ENCODE peak calls at places on chromosomes 13 and 19, in four cellular contexts. N is iPS DF 6.9, U is SJSA1, Q is OCI-LY7. H is an unnamed sample.
A peak's percentile ranks its signal among the peaks of the same experiment; 100 is the strongest.

GRCh38 chr13:110345701-110346100 is 38.6 kb downstream of the COL4A2 start:
- DNase-seq in N (no peak), U (no peak), Q (no peak), H (no peak)

GRCh38 chr19:2549701-2550191 is 73.8 kb downstream of the GADD45B start:
- DNase-seq in N (no peak), U (peak; percentile 91), Q (no peak), H (no peak)

GRCh38 chr19:57850553-57851017 is 926 bp downstream of the ZNF587 start:
- DNase-seq in N (no peak), U (no peak), Q (peak; percentile 20), H (no peak)

GRCh38 chr19:13089139-13089856 is 13.4 kb downstream of the LYL1 start:
- DNase-seq in N (no peak), U (no peak), Q (peak; percentile 62), H (no peak)

GRCh38 chr19:30229524-30230174 is 142.5 kb upstream of the ZNF536 start:
- DNase-seq in N (no peak), U (no peak), Q (no peak), H (no peak)

GRCh38 chr19:10271543-10272086 is 695 bp downstream of the ICAM1 start:
- DNase-seq in N (no peak), U (no peak), Q (peak; percentile 90), H (no peak)

GRCh38 chr13:111210488-111210887 is 95.4 kb downstream of the ARHGEF7 start:
- DNase-seq in N (no peak), U (peak; percentile 95), Q (no peak), H (no peak)

GRCh38 chr13:37984357-37984756 is 114.8 kb upstream of the TRPC4 start:
- DNase-seq in N (peak; percentile 48), U (no peak), Q (no peak), H (peak; percentile 35)

GRCh38 chr19:51147663-51148062 is 5.6 kb downstream of the SIGLEC7 start:
- DNase-seq in N (no peak), U (no peak), Q (no peak), H (no peak)

GRCh38 chr13:111460548-111461444 is 140.4 kb downstream of the TEX29 start:
- DNase-seq in N (peak; percentile 35), U (peak; percentile 72), Q (peak; percentile 3), H (peak; percentile 37)

DNA sequence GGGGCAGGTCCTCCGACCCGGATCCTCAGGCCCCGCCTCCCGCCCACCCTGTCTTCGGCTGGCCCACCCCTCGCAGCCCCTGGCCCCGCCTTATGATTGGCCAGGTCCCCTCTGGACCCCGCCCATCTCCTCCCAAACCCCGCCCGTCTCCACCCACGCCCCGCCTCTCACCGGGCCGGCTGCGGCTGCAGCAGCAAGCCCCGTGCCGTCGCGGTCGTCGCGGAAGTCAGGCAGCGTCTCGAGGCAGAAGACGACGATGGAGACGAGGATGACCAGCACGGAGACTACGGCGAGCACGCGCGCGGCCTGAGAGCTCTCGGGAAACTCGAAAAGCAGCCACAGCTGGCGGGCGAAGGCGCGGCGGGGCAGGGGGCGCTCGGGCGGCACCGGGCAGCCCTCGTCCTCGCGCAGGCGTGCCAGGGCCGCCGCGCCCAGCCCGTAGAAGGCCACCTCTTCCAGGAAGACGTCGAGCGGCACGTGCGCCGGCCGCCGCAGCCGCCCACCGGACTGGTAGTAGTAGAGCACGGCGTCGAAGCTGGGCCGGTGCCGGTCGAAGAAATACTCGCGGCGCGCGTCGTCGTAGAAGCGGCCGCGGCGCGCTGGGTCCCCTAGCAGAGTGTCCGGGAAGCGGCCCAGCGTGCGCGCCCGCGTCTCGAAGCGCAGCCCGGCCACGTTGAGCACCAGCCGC is 495 bp downstream of the KCNA7 start:
- DNase-seq in N (no peak), U (no peak), Q (no peak), H (no peak)
- H3K4me3 ChIP-seq in N (peak overlapping the region; percentile 3), U (no peak overlapping the region), Q (no peak overlapping the region), H (no peak overlapping the region)

DNA sequence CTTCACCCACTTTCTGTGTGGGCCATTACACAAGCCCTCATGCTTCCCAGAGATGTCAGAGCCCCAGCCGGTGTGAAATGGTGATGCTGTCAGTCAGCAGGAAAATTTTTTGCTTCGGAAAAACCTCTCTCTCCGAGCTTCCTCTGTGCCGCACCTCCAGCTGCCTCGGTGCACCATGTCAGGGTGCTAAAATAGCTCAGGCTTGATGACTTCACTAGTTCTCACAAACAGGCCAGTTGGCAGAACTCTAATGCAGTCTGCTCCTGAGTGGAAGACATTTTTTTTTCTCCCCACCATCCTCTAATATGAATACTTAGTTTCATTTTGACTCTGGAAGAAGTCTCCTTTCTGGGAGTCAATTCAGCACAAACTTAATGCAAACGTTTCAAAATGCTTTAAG is 71.3 kb downstream of the KLF12 start:
- DNase-seq in N (no peak), U (no peak), Q (peak; percentile 80), H (peak; percentile 67)
- H3K4me3 ChIP-seq in N (no peak overlapping the region), U (no peak overlapping the region), Q (peak overlapping the region; percentile 60), H (peak overlapping the region; percentile 37)

GRCh38 chr19:41997121-41997850 is 3.3 kb upstream of the ATP1A3 start:
- DNase-seq in N (no peak), U (no peak), Q (peak; percentile 31), H (no peak)

GRCh38 chr19:41999071-41999877 is 5.2 kb upstream of the ATP1A3 start:
- DNase-seq in N (no peak), U (no peak), Q (no peak), H (peak; percentile 17)

GRCh38 chr19:41998246-41999020 is 4.4 kb upstream of the ATP1A3 start:
- DNase-seq in N (no peak), U (no peak), Q (peak; percentile 74), H (no peak)

GRCh38 chr19:41997851-41998229 is 3.8 kb upstream of the ATP1A3 start:
- DNase-seq in N (no peak), U (no peak), Q (peak; percentile 46), H (peak; percentile 10)

GRCh38 chr19:41999878-42000208 is 5.8 kb upstream of the ATP1A3 start:
- DNase-seq in N (no peak), U (no peak), Q (no peak), H (no peak)
- H3K4me3 ChIP-seq in N (no peak overlapping the region), U (no peak overlapping the region), Q (no peak overlapping the region), H (no peak overlapping the region)

DNA sequence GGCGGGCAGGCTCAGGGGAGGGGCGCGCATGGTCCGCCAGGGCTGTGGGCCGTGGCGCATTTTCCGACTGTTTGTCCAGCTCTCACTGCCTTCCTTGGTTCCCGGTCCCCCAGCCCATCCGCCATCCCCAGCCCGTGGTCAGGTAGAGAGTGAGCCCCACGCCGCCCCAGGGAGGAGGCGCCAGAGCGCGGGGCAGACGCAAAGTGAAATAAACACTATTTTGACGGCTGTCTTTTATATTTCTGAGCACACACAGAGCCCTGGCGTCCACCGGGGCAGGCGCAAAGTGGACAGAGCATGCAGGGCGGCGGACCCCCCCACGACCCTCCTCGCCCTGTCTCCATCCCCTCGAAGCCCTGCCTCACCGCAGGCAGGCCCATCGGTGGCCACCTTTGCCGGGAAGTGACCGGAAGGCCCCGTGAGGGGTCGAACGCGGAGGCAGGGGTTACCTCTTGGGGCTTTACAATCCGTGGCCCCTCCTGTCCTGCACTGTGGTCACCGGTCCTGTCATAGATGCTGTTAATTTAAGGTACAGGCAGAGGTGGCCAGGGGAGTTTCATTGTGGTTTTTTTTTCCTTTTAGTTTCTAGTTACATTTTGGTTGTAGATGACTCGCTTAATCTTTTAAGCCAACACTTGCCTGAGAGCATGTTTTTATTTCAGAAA is 13.2 kb downstream of the COMP start:
- DNase-seq in N (no peak), U (no peak), Q (no peak), H (no peak)
- H3K4me3 ChIP-seq in N (no peak overlapping the region), U (no peak overlapping the region), Q (no peak overlapping the region), H (no peak overlapping the region)

H was measured in Jurkat, Clone E6-1.